ENCODE peak calls at places on chromosomes 11 and 22, in seven cellular contexts. J is Caco-2, C is fibroblast of the aortic adventitia, X is heart left ventricle, A is gastrocnemius medialis, R is pancreas, N is GM12878. L is an unnamed sample.

GRCh38 chr11:65423516-65424199 is 1.1 kb downstream of the NEAT1 start:
- DNase-seq in C (peak; percentile 61), X (peak; percentile 27), N (no peak), A (no peak), R (peak; percentile 77), J (no peak), L (peak; percentile 38)

GRCh38 chr11:9680028-9680427 is 16.2 kb downstream of the SWAP70 start:
- DNase-seq in X (no peak), R (no peak), A (no peak), N (no peak), C (no peak), J (no peak), L (no peak)

GRCh38 chr11:12694182-12694531 is 19.9 kb downstream of the TEAD1 start:
- DNase-seq in A (no peak), N (no peak), R (peak; percentile 69), X (no peak), J (no peak), C (peak; percentile 65), L (peak; percentile 24)

GRCh38 chr11:113481672-113482071 is 6.5 kb upstream of the DRD2 start:
- DNase-seq in N (no peak), X (no peak), C (no peak), A (no peak), R (no peak), J (no peak), L (no peak)

GRCh38 chr11:786235-787083 is 3.4 kb downstream of the CEND1 start:
- DNase-seq in X (no peak), J (no peak), C (no peak), N (no peak), R (no peak), A (no peak), L (no peak)

GRCh38 chr11:2188745-2189144 is 17.1 kb upstream of the TH start:
- DNase-seq in J (no peak), R (no peak), C (no peak), X (no peak), N (no peak), A (no peak), L (no peak)

GRCh38 chr11:70097783-70098182 is 19.7 kb downstream of the ANO1 start:
- DNase-seq in C (no peak), R (no peak), N (no peak), J (no peak), X (peak; percentile 60), A (no peak), L (no peak)

GRCh38 chr11:103055174-103055890 is 36.6 kb downstream of the DCUN1D5 start:
- DNase-seq in N (no peak), A (no peak), J (no peak), X (no peak), C (peak; percentile 74), R (no peak), L (peak; percentile 30)

GRCh38 chr11:6572215-6572614 is 31.2 kb downstream of the RRP8 start:
- DNase-seq in J (no peak), R (no peak), A (no peak), X (no peak), C (peak; percentile 89), N (no peak), L (no peak)

GRCh38 chr11:113313601-113314000 is 782 bp upstream of the TTC12 start:
- DNase-seq in R (no peak), C (no peak), J (no peak), A (no peak), N (no peak), X (no peak), L (no peak)

GRCh38 chr22:45769569-45770210 is 98.1 kb downstream of the ATXN10 start:
- DNase-seq in X (no peak), N (no peak), J (no peak), A (peak; percentile 46), C (no peak), R (no peak), L (peak; percentile 52)

GRCh38 chr11:104410336-104410735 is 246.4 kb upstream of the PDGFD start:
- DNase-seq in C (peak; percentile 10), N (no peak), J (no peak), R (no peak), X (no peak), A (no peak), L (no peak)

GRCh38 chr11:102971766-102972165 is 16.2 kb upstream of the MMP13 start:
- DNase-seq in R (no peak), N (no peak), A (no peak), X (no peak), C (peak; percentile 76), J (no peak), L (no peak)

GRCh38 chr22:25554321-25555088 is 10.0 kb upstream of the GRK3 start:
- DNase-seq in R (no peak), J (no peak), C (no peak), A (no peak), N (no peak), X (no peak), L (no peak)

GRCh38 chr11:68939583-68940555 is 36.2 kb downstream of the IGHMBP2 start:
- DNase-seq in R (no peak), A (no peak), X (no peak), N (no peak), C (no peak), J (no peak), L (no peak)

GRCh38 chr11:69240332-69241074 is 53.5 kb upstream of the MYEOV start:
- DNase-seq in A (no peak), C (peak; percentile 18), R (no peak), N (no peak), X (peak; percentile 14), J (peak; percentile 52), L (peak; percentile 21)

GRCh38 chr11:65607614-65608426 is 6.2 kb downstream of the MAP3K11 start:
- DNase-seq in A (no peak), R (no peak), X (no peak), C (no peak), N (no peak), J (no peak), L (no peak)

GRCh38 chr11:122178795-122179194 is 62.8 kb upstream of the BLID start:
- DNase-seq in N (no peak), J (no peak), R (no peak), C (peak; percentile 44), X (no peak), A (no peak), L (no peak)
- H3K4me3 ChIP-seq in N (no peak overlapping the region), J (no peak overlapping the region), R (no peak overlapping the region), C (peak overlapping the region; percentile 75), X (no peak overlapping the region), A (no peak overlapping the region), L (no peak overlapping the region)

DNA sequence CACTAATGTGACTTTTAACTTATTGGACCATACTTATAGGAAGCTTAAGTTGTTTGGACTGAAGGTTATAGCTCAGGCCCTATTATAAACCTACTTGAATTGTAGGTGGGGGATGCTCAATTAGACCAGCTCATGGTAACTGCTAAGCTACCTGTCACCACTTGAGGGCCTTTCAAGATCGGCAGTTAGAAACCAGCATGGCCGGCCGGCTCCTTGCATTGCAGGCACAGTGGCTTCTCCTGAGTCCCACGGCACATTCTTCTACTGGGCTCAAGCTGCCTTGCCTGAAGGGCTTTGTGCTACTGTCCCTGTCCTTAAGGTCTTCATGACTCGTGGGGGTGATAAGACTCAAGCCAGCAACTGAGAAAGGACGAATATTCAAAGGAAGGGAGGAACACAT is 70.8 kb downstream of the TBC1D22A start:
- DNase-seq in X (no peak), C (no peak), R (peak; percentile 74), N (no peak), A (no peak), J (no peak), L (no peak)
- TF ChIP-seq CTCF in X (peak; percentile 11), C (peak; percentile 35), R (peak; percentile 34), N (peak; percentile 7), A (no peak), J (peak; percentile 25), L (no peak)

DNA sequence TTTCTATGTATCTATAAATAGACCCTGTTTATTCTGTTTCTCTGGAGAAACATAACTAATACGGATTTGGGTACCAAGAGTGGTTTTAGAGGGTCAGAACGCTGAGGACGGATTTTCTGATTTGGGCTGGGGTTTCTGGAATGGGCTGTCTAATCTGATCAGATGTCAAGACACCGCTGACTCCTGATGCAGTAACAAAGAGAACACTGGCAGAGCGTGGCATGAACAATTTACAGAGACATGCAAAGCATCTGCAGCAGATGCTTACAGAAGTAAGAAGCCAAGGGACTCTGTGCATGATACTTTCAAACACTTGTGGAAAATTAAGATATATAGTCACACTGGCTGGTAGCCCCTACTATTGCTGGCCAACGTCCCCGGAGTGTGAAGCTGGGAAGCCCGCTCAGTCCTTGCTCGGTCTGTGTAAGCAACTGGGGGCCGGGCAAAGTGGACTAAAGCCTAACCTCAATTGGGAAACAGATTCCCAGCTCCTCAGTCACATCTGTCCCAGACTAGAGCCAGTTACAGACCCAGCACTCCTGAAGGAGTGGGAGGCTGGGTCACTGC is 903.7 kb downstream of the BRD1 start:
- DNase-seq in C (no peak), N (no peak), X (no peak), A (no peak), R (no peak), J (no peak), L (no peak)
- H3K4me3 ChIP-seq in C (no peak overlapping the region), N (no peak overlapping the region), X (no peak overlapping the region), A (no peak overlapping the region), R (no peak overlapping the region), J (no peak overlapping the region), L (no peak overlapping the region)

GRCh38 chr11:3660960-3661359 is 10.2 kb downstream of the CHRNA10 start:
- DNase-seq in X (no peak), A (no peak), J (no peak), R (no peak), N (no peak), C (no peak), L (no peak)

GRCh38 chr11:3662856-3663255 is 8.3 kb downstream of the CHRNA10 start:
- DNase-seq in A (no peak), J (no peak), N (no peak), C (no peak), R (no peak), X (no peak), L (no peak)

GRCh38 chr11:3664032-3664630 is 7.1 kb downstream of the CHRNA10 start:
- DNase-seq in N (no peak), A (no peak), X (no peak), C (no peak), R (no peak), J (no peak), L (no peak)

GRCh38 chr11:3658252-3658651 is 12.9 kb downstream of the CHRNA10 start:
- DNase-seq in R (no peak), J (no peak), X (no peak), N (no peak), A (no peak), C (no peak), L (no peak)

DNA sequence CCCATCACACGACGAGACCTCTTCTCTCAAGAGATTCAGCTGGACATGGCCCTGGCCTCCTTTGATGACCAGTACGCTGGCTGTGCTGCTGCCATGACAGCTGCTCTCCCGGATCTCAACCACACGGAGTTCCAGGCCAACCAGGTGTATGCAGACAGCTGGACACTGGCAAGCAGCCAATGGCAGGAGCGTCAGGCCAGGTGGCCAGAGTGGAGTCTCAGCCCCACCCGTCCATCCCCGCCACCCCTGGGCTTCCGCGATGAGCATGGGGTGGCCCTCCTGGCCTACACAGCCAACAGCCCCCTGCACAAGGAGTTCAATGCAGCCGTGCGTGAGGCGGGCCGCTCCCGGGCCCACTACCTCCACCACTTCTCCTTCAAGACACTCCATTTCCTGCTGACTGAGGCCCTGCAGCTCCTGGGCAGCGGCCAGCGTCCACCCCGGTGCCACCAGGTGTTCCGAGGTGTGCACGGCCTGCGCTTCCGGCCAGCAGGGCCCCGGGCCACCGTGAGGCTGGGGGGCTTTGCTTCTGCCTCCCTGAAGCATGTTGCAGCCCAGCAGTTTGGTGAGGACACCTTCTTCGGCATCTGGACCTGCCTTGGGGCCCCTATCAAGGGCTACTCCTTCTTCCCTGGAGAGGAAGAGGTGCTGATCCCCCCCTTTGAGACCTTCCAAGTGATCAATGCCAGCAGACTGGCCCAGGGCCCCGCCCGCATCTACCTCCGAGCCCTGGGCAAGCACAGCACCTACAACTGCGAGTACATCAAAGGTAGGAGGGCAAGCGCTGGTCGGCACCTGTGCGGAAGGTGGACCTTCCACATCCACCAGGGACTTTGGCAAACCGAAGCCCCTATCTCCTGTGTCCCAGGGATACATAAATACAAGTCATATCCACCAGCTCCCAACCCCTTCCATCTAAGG is 11.3 kb downstream of the CHRNA10 start:
- DNase-seq in C (no peak), J (no peak), X (no peak), N (no peak), A (no peak), R (peak; percentile 67), L (no peak)
- TF ChIP-seq CTCF in C (no peak), J (no peak), X (no peak), N (no peak), A (no peak), R (no peak), L (no peak)

L was measured in GM12865.